ENCODE peak calls at places on chromosomes 13 and 19, in nine cellular contexts. B is suprapubic skin; M is neural progenitor cell; N is breast epithelium; L is esophagus squamous epithelium; V is CD8-positive, alpha-beta T cell; X is fibroblast of pulmonary artery; K is IMR-90; P is cardiac fibroblast. E is an unnamed sample.

GRCh38 chr13:41595298-41595697 is 137.9 kb downstream of the RGCC start:
- DNase-seq in B (no peak), M (no peak), N (no peak), L (no peak), V (no peak), X (no peak), K (peak; percentile 11), P (no peak), E (no peak)

GRCh38 chr13:107231941-107232340 is 664.0 kb upstream of the ARGLU1 start:
- DNase-seq in B (no peak), M (no peak), N (no peak), L (no peak), V (no peak), X (no peak), K (no peak), P (no peak), E (no peak)

GRCh38 chr13:34159946-34160345 is 342.0 kb downstream of the RFC3 start:
- DNase-seq in B (no peak), M (no peak), N (no peak), L (no peak), V (no peak), X (no peak), K (no peak), P (no peak), E (no peak)

GRCh38 chr19:29539668-29540067 is 13.9 kb downstream of the VSTM2B start:
- DNase-seq in B (no peak), M (no peak), N (peak; percentile 34), L (no peak), V (no peak), X (no peak), K (no peak), P (no peak), E (no peak)

GRCh38 chr13:59000770-59001169 is 1163.0 kb downstream of the DIAPH3 start:
- DNase-seq in B (no peak), M (no peak), N (no peak), L (no peak), V (no peak), X (no peak), K (no peak), P (no peak), E (no peak)

GRCh38 chr13:99379856-99380255 is 72.7 kb upstream of the GPR183 start:
- DNase-seq in B (no peak), M (no peak), N (no peak), L (no peak), V (no peak), X (no peak), K (no peak), P (no peak), E (no peak)

GRCh38 chr13:92251815-92252214 is 853.4 kb downstream of the GPC5 start:
- DNase-seq in B (no peak), M (no peak), N (no peak), L (no peak), V (no peak), X (no peak), K (no peak), P (no peak), E (no peak)

GRCh38 chr19:5990289-5990797 is 12.4 kb upstream of the RANBP3 start:
- DNase-seq in B (no peak), M (peak; percentile 44), N (no peak), L (no peak), V (no peak), X (no peak), K (no peak), P (no peak), E (no peak)

GRCh38 chr13:114248011-114248410 is 13.3 kb downstream of the CDC16 start:
- DNase-seq in B (no peak), M (no peak), N (no peak), L (no peak), V (no peak), X (no peak), K (peak; percentile 54), P (no peak), E (peak; percentile 84)

GRCh38 chr19:55486971-55487883 is 1.0 kb upstream of the SSC5D start:
- DNase-seq in B (peak; percentile 81), M (peak; percentile 44), N (no peak), L (no peak), V (no peak), X (peak; percentile 93), K (peak; percentile 97), P (peak; percentile 96), E (peak; percentile 95)

GRCh38 chr13:113179374-113180230 is 21.2 kb downstream of the PROZ start:
- DNase-seq in B (no peak), M (peak; percentile 77), N (no peak), L (no peak), V (no peak), X (no peak), K (peak; percentile 82), P (peak; percentile 32), E (no peak)

GRCh38 chr19:51421229-51422052 is 4.0 kb upstream of the SIGLEC10 start:
- DNase-seq in B (no peak), M (peak; percentile 15), N (no peak), L (no peak), V (no peak), X (no peak), K (no peak), P (no peak), E (no peak)

GRCh38 chr13:73898276-73898675 is 235.9 kb downstream of the KLF12 start:
- DNase-seq in B (no peak), M (no peak), N (no peak), L (no peak), V (no peak), X (no peak), K (no peak), P (no peak), E (peak; percentile 27)

GRCh38 chr19:34430738-34431625 is 2.8 kb downstream of the UBA2 start:
- DNase-seq in B (no peak), M (peak; percentile 66), N (no peak), L (no peak), V (peak; percentile 20), X (peak; percentile 70), K (peak; percentile 68), P (peak; percentile 70), E (peak; percentile 53)

GRCh38 chr13:46667687-46668281 is 114.8 kb downstream of the LRCH1 start:
- DNase-seq in B (no peak), M (no peak), N (no peak), L (no peak), V (no peak), X (peak; percentile 38), K (no peak), P (peak; percentile 33), E (no peak)
- H3K4me3 ChIP-seq in B (peak overlapping the region; percentile 21), M (no peak overlapping the region), N (peak overlapping the region; percentile 43), L (peak overlapping the region; percentile 35), V (peak overlapping the region; percentile 58), X (peak overlapping the region; percentile 52), K (peak overlapping the region; percentile 50), P (peak overlapping the region; percentile 42), E (peak overlapping the region; percentile 53)

DNA sequence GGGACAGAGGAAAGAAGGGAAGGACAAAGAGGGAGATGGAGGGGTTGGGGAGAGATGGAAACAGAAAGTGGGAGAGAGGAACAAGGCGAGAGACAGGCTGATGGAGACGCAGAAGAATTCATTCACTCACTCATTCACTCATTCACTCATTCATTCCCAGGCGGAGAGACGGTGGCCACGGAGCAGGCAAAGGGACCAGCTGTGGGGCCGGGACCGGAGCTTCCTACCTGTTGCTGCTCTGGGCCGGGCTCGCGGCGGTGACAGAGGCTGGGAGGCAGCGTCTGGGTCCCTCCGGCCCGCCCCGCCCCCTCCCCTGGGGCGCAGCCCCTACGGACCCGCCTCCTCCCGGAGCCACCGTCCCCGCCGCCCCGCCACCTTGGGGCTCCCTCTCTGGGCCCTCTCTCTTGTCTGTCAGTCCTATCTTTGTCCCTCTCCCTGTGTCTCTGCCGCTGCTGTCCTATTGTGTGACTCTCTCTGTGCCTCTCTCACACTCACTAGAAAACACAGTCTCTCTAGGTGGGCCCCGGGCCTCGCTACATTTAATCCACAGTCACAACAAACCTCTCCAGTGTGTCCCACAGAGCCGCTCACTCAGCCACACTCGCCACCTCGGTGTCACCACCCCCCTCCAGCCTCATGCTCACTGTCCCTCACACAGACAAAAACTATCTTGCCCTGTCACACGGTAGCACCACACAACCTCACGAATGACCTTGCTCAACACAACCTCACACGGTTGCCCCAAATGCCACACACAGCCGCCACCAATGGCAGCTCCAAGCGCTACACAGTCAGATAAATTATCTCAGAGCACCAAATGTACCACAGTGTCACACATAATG is at the start of gene GNG8:
- DNase-seq in B (no peak), M (peak; percentile 72), N (no peak), L (no peak), V (no peak), X (no peak), K (no peak), P (no peak), E (no peak)
- H3K4me3 ChIP-seq in B (no peak within 1 kb of the TSS), M (peak within 1 kb of the TSS; percentile 68), N (no peak within 1 kb of the TSS), L (no peak within 1 kb of the TSS), V (no peak within 1 kb of the TSS), X (no peak within 1 kb of the TSS), K (no peak within 1 kb of the TSS), P (no peak within 1 kb of the TSS), E (no peak within 1 kb of the TSS)

DNA sequence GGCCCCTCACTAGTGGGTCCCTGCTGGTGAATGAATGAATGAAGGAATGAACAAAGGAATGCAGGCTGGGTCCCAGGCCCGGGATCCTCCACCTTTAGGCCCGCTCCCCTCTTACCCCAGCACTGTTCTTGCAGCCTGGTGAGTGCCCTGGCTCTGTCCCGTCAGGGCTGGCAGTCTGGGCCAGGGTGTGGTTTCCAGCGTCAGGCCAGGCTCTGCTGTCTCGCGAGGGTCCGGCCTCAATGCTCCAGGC is 317 bp downstream of the LYL1 start:
- DNase-seq in B (no peak), M (no peak), N (no peak), L (no peak), V (no peak), X (no peak), K (no peak), P (no peak), E (peak; percentile 40)
- H3K4me3 ChIP-seq in B (peak overlapping the region; percentile 53), M (peak overlapping the region; percentile 34), N (peak overlapping the region; percentile 59), L (peak overlapping the region; percentile 65), V (peak overlapping the region; percentile 47), X (peak overlapping the region; percentile 35), K (no peak overlapping the region), P (peak overlapping the region; percentile 27), E (no peak overlapping the region)

GRCh38 chr13:50940509-50940908 is 30.9 kb downstream of the RNASEH2B start:
- DNase-seq in B (no peak), M (no peak), N (no peak), L (no peak), V (no peak), X (no peak), K (no peak), P (no peak), E (no peak)

GRCh38 chr13:50941146-50941545 is 31.6 kb downstream of the RNASEH2B start:
- DNase-seq in B (no peak), M (no peak), N (no peak), L (no peak), V (no peak), X (no peak), K (no peak), P (no peak), E (no peak)

GRCh38 chr13:50934735-50935419 is 25.3 kb downstream of the RNASEH2B start:
- DNase-seq in B (no peak), M (no peak), N (no peak), L (no peak), V (no peak), X (no peak), K (no peak), P (no peak), E (no peak)

DNA sequence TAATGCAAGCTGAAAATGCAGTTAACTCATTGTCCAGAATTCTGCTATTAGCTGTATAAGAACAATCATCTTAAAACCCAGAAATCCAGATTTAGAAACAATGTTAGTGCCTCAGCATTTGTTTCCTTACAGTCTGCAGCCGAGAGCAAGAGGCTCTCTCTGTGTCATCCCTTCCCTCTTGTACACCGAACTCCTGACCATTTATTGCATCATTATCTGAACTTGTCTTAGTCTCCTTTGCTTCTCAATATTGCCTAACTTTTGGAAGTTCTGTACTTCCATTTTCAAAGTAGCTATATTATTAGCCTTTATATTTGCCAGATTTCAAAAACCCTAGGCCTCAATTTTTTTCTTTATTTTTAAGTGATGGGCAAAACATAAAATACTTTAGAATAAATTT is 27.1 kb downstream of the RNASEH2B start:
- DNase-seq in B (no peak), M (no peak), N (no peak), L (no peak), V (no peak), X (peak; percentile 55), K (no peak), P (peak; percentile 50), E (peak; percentile 42)
- H3K4me3 ChIP-seq in B (no peak overlapping the region), M (no peak overlapping the region), N (no peak overlapping the region), L (no peak overlapping the region), V (no peak overlapping the region), X (no peak overlapping the region), K (no peak overlapping the region), P (no peak overlapping the region), E (no peak overlapping the region)

E was measured in AG10803.